ENCODE peak calls at places on chromosomes 7 and 10, in five cellular contexts. R is caudate nucleus, P is fibroblast of lung, J is nucleus accumbens, C is hepatocyte. M is an unnamed sample.

GRCh38 chr7:89772276-89772675 is 382.0 kb upstream of the STEAP1 start:
- DNase-seq in J (no peak), C (no peak), P (no peak), R (no peak), M (no peak)

GRCh38 chr10:63977329-63977923 is 456.2 kb downstream of the REEP3 start:
- DNase-seq in J (no peak), R (no peak), P (no peak), C (peak; percentile 60), M (peak; percentile 84)

GRCh38 chr7:32427769-32428291 is 62.4 kb downstream of the LSM5 start:
- DNase-seq in C (peak; percentile 93), J (no peak), R (peak; percentile 29), P (peak; percentile 79), M (peak; percentile 96)

GRCh38 chr10:115931301-115931700 is 341.7 kb downstream of the GFRA1 start:
- DNase-seq in C (no peak), R (no peak), P (no peak), J (no peak), M (no peak)

GRCh38 chr10:78863121-78863520 is 205.6 kb upstream of the ZMIZ1 start:
- DNase-seq in P (no peak), R (no peak), J (no peak), C (peak; percentile 2), M (no peak)

GRCh38 chr10:60480865-60481563 is 91.3 kb upstream of the ANK3 start:
- DNase-seq in J (no peak), C (peak; percentile 60), R (no peak), P (peak; percentile 91), M (no peak)

GRCh38 chr7:16484453-16485158 is 19.1 kb upstream of the SOSTDC1 start:
- DNase-seq in R (no peak), J (no peak), P (peak; percentile 94), C (peak; percentile 41), M (peak; percentile 57)

GRCh38 chr10:15990523-15991129 is 130.3 kb upstream of the MINDY3 start:
- DNase-seq in P (no peak), R (no peak), J (no peak), C (no peak), M (no peak)

GRCh38 chr7:84191842-84192241 is 2.7 kb downstream of the SEMA3A start:
- DNase-seq in P (peak; percentile 68), C (no peak), R (no peak), J (no peak), M (no peak)

M was measured in mesendoderm.